ENCODE peak calls at places on chromosomes 7 and 10, in five cellular contexts. G, J, E, Q and T are unnamed samples.

GRCh38 chr10:92342801-92343200 is 51.8 kb downstream of the MARCHF5 start:
- DNase-seq in G (no peak), J (no peak), E (no peak), Q (peak; percentile 17), T (no peak)

GRCh38 chr7:30702200-30702599 is 19.9 kb upstream of the CRHR2 start:
- DNase-seq in G (no peak), J (no peak), E (no peak), Q (no peak), T (no peak)

GRCh38 chr10:4345842-4346241 is 480.2 kb upstream of the AKR1E2 start:
- DNase-seq in G (no peak), J (no peak), E (no peak), Q (no peak), T (no peak)

GRCh38 chr7:128814496-128814895 is 15.7 kb upstream of the FLNC start:
- DNase-seq in G (no peak), J (no peak), E (no peak), Q (no peak), T (no peak)

GRCh38 chr7:36986429-36987362 is 262.4 kb upstream of the AOAH start:
- DNase-seq in G (peak; percentile 53), J (no peak), E (peak; percentile 60), Q (peak; percentile 54), T (peak; percentile 83)

GRCh38 chr10:78634835-78635234 is 433.9 kb upstream of the ZMIZ1 start:
- DNase-seq in G (no peak), J (no peak), E (peak; percentile 49), Q (no peak), T (no peak)

GRCh38 chr10:66783296-66783695 is 142.5 kb upstream of the LRRTM3 start:
- DNase-seq in G (no peak), J (no peak), E (no peak), Q (no peak), T (no peak)

GRCh38 chr7:35908305-35909223 is 107.7 kb downstream of the SEPTIN7 start:
- DNase-seq in G (no peak), J (no peak), E (no peak), Q (no peak), T (no peak)

GRCh38 chr7:68429376-68430117 is 1168.7 kb upstream of the AUTS2 start:
- DNase-seq in G (no peak), J (no peak), E (no peak), Q (no peak), T (no peak)

GRCh38 chr7:135169141-135169935 is 1.2 kb downstream of the CYREN start:
- DNase-seq in G (peak; percentile 76), J (peak; percentile 41), E (peak; percentile 39), Q (no peak), T (peak; percentile 66)

GRCh38 chr7:38007096-38007495 is 86.7 kb downstream of the EPDR1 start:
- DNase-seq in G (no peak), J (no peak), E (no peak), Q (no peak), T (no peak)